ENCODE peak calls at places on chromosomes 5 and 9, in six cellular contexts. One of them, this sample, is unnamed.
A peak's percentile ranks its signal among the peaks of the same experiment; 100 is the strongest.

GRCh38 chr9:131598121-131598520 is 52.8 kb downstream of the PRRT1B start:
- DNase-seq in pons: peak; percentile 82
- DNase-seq in NB4: peak; percentile 99
- DNase-seq in lower lobe of right lung: peak; percentile 88
- DNase-seq in CD4-positive, alpha-beta T cell: no peak
- DNase-seq in astrocyte: no peak
- DNase-seq in this sample: peak; percentile 92

GRCh38 chr5:36744041-36744677 is 132.4 kb upstream of the NIPBL start:
- DNase-seq in NB4: no peak
- DNase-seq in lower lobe of right lung: no peak
- DNase-seq in CD4-positive, alpha-beta T cell: no peak
- DNase-seq in astrocyte: no peak
- DNase-seq in pons: no peak
- DNase-seq in this sample: no peak

GRCh38 chr5:26295541-26295940 is 742.8 kb downstream of the CDH9 start:
- DNase-seq in CD4-positive, alpha-beta T cell: no peak
- DNase-seq in pons: peak; percentile 5
- DNase-seq in astrocyte: no peak
- DNase-seq in NB4: no peak
- DNase-seq in lower lobe of right lung: no peak
- DNase-seq in this sample: no peak

GRCh38 chr5:1387059-1387755 is 42.3 kb upstream of the CLPTM1L start:
- DNase-seq in pons: no peak
- DNase-seq in astrocyte: no peak
- DNase-seq in CD4-positive, alpha-beta T cell: no peak
- DNase-seq in lower lobe of right lung: no peak
- DNase-seq in NB4: no peak
- DNase-seq in this sample: no peak

GRCh38 chr5:84191296-84191695 is 193.4 kb downstream of the EDIL3 start:
- DNase-seq in astrocyte: peak; percentile 60
- DNase-seq in pons: no peak
- DNase-seq in lower lobe of right lung: no peak
- DNase-seq in CD4-positive, alpha-beta T cell: no peak
- DNase-seq in NB4: no peak
- DNase-seq in this sample: no peak

GRCh38 chr9:114202849-114203248 is 47.5 kb downstream of the COL27A1 start:
- DNase-seq in astrocyte: no peak
- DNase-seq in pons: no peak
- DNase-seq in lower lobe of right lung: no peak
- DNase-seq in NB4: peak; percentile 37
- DNase-seq in CD4-positive, alpha-beta T cell: no peak
- DNase-seq in this sample: no peak

GRCh38 chr5:2141254-2142000 is 258.7 kb upstream of the IRX4 start:
- DNase-seq in NB4: no peak
- DNase-seq in pons: no peak
- DNase-seq in astrocyte: no peak
- DNase-seq in CD4-positive, alpha-beta T cell: no peak
- DNase-seq in lower lobe of right lung: no peak
- DNase-seq in this sample: peak; percentile 70

GRCh38 chr9:133956520-133957076 is 35.5 kb downstream of the VAV2 start:
- DNase-seq in pons: no peak
- DNase-seq in CD4-positive, alpha-beta T cell: no peak
- DNase-seq in NB4: no peak
- DNase-seq in lower lobe of right lung: peak; percentile 55
- DNase-seq in astrocyte: no peak
- DNase-seq in this sample: peak; percentile 82

GRCh38 chr9:110105107-110105506 is 102.9 kb downstream of the C9orf152 start:
- DNase-seq in NB4: no peak
- DNase-seq in pons: no peak
- DNase-seq in astrocyte: peak; percentile 80
- DNase-seq in lower lobe of right lung: no peak
- DNase-seq in CD4-positive, alpha-beta T cell: no peak
- DNase-seq in this sample: no peak